ENCODE peak calls at places on chromosome 14, in four cellular contexts. C, P, T and V are unnamed samples. For H3K4me1, the result is how much of the 10 kb centered on the place peaks cover.

GRCh38 chr14:96564389-96564788 is 62.2 kb downstream of the PAPOLA start:
- DNase-seq in C (no peak), T (no peak), P (no peak), V (no peak)

GRCh38 chr14:101706509-101707284 is 54.8 kb upstream of the PPP2R5C start:
- DNase-seq in P (peak), C (no peak), T (no peak), V (no peak)

GRCh38 chr14:24861083-24861630 is 188.8 kb downstream of the STXBP6 start:
- DNase-seq in C (no peak), T (peak), P (peak), V (no peak)

GRCh38 chr14:99781091-99781490 is 12.1 kb upstream of the EML1 start:
- DNase-seq in P (no peak), T (no peak), C (no peak), V (no peak)

GRCh38 chr14:70448633-70449032 is 3.3 kb upstream of the ADAM21 start:
- DNase-seq in C (no peak), T (peak), P (peak), V (no peak)

GRCh38 chr14:84144166-84144565 is 1385.8 kb upstream of the FLRT2 start:
- DNase-seq in C (no peak), T (peak), P (no peak), V (no peak)

GRCh38 chr14:93045211-93045674 is 70.5 kb downstream of the ITPK1 start:
- DNase-seq in T (no peak), P (peak), C (no peak), V (peak)

GRCh38 chr14:105351920-105352871 is 37.6 kb downstream of the PACS2 start:
- DNase-seq in P (peak), C (peak), T (peak), V (peak)

GRCh38 chr14:23793532-23793931 is 157.4 kb downstream of the DHRS2 start:
- DNase-seq in C (no peak), P (no peak), T (no peak), V (no peak)

GRCh38 chr14:77067632-77068514 is 30.2 kb upstream of the CIPC start:
- DNase-seq in P (peak), C (peak), T (peak), V (peak)

GRCh38 chr14:58631720-58632119 is 6.0 kb upstream of the DACT1 start:
- DNase-seq in C (no peak), P (no peak), T (no peak), V (no peak)

GRCh38 chr14:50778757-50779483 is 52.0 kb downstream of the NIN start:
- DNase-seq in P (no peak), C (no peak), T (no peak), V (no peak)

GRCh38 chr14:97838986-97839385 is 1041.8 kb downstream of the VRK1 start:
- DNase-seq in P (no peak), T (no peak), C (no peak), V (no peak)

GRCh38 chr14:20477211-20477876 is 8.1 kb downstream of the PNP start:
- DNase-seq in C (peak), T (peak), P (no peak), V (no peak)

GRCh38 chr14:28879571-28879970 is 113.0 kb downstream of the FOXG1 start:
- DNase-seq in C (no peak), P (no peak), T (no peak), V (no peak)

GRCh38 chr14:49461529-49462401 is 124.4 kb downstream of the RPS29 start:
- DNase-seq in P (peak), T (peak), C (peak), V (no peak)

GRCh38 chr14:101017209-101017608 is 113.7 kb upstream of the RTL1 start:
- DNase-seq in T (no peak), P (no peak), C (no peak), V (no peak)

GRCh38 chr14:90894241-90894640 is 78.0 kb upstream of the TTC7B start:
- DNase-seq in C (no peak), P (no peak), T (no peak), V (no peak)
- H3K27ac ChIP-seq in C (no peak), P (no peak), T (no peak), V (no peak)

DNA sequence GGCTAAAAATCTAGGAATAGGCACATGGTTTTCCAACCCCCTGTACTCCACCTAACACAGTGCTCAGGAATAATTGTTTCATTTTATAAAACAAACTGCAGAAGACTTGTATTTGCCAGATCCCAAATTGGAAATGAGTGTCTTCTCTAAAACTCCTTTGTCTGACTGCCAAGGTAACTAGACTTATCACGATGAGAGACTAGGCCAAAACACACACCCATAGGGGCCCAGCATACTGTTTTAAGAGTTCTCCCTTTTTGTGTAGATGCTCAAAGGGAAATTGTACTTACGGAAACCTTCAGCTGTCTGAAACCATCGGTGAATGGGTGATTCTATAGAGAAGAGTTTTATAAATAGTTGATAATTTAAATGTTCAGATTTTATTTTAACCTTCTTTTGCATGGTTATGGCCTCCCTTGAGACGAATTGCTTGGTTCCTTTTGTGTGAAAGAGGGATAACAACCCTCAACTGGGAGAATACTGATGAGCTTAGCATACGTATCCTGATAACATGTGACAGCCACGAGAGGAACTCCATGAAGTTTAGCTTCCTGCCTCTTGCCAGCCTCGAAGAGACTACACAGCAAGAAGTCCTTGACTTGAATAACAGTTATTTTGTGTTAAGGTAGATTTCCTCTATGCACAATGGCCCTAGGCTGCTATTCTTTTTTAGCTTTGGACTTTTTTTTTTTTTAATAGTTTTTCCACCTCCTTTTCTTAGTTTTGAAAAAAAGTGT is 103.3 kb downstream of the PELI2 start:
- DNase-seq in C (no peak), T (no peak), P (no peak), V (no peak)
- H3K4me1 ChIP-seq in C (under half), T (under half), P (under half), V (under half)

GRCh38 chr14:36746907-36747306 is 85.2 kb downstream of the PAX9 start:
- DNase-seq in P (no peak), C (no peak), T (no peak), V (no peak)
- H3K27ac ChIP-seq in P (no peak), C (no peak), T (no peak), V (no peak)

GRCh38 chr14:95228240-95228639 is 70.9 kb upstream of the DICER1 start:
- DNase-seq in C (no peak), P (no peak), T (no peak), V (peak)

GRCh38 chr14:95231966-95232365 is 74.6 kb upstream of the DICER1 start:
- DNase-seq in T (no peak), C (no peak), P (peak), V (peak)

GRCh38 chr14:95227279-95227860 is 70.0 kb upstream of the DICER1 start:
- DNase-seq in P (no peak), C (no peak), T (no peak), V (peak)

GRCh38 chr14:95226801-95227200 is 69.5 kb upstream of the DICER1 start:
- DNase-seq in C (no peak), P (no peak), T (no peak), V (no peak)

DNA sequence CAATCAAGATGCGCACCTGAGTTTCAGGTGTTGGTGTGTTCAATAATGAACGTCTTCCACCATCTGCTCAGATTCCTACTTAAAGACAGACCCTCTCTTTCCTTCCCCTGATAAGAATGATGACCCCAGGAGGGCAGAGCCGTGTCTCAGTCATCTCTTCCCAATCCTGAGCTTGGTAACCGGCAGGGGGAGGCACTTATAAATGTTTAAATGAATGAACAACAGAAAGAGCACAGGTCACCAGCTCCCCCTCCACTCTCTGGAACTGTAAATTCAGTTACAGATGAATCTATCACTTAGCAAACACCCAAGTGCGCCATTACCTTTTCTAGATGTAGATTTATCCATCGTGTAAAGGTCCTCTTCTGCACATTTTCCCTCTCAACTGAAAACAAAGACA is 72.4 kb upstream of the DICER1 start:
- DNase-seq in T (no peak), C (no peak), P (no peak), V (no peak)
- H3K4me1 ChIP-seq in T (under half), C (under half), P (under half), V (under half)

DNA sequence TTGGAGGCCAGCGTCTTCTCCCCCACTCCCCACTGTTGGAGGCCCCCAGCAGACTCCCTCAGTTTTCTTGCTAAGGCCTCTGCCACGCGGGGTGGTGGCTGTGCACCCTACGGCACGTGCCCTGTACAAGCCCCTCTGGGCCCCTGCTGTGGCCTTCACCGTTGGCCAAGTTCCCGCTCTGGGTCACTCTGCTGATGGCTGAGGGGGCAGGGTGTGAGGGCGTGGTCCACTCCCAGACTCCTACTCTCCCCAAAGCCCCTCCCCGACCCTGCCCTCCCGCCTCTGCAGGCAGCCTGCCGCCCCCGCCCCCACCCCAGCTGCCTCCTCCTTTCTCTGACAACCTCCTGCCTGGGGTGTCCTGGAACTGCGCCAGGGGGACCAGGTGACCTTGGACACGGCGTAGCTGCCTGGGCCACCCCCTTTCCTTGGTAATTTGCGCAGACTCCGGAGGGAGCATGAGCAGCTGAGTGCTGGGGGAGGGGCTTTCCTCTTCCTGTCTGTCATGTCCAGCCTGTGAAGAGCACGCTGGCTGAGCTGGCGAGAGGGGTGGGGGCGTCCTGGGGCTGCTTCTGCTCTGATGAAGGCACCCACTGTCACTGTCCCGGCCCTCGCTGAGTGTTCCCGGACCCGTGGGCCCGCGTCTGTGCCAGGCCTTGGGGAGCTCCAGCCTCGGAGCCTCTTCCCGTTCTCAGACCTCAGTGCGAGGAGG is 84.9 kb downstream of the KIF26A start:
- DNase-seq in T (peak), P (no peak), C (no peak), V (peak)
- H3K27ac ChIP-seq in T (no peak), P (no peak), C (no peak), V (no peak)

DNA sequence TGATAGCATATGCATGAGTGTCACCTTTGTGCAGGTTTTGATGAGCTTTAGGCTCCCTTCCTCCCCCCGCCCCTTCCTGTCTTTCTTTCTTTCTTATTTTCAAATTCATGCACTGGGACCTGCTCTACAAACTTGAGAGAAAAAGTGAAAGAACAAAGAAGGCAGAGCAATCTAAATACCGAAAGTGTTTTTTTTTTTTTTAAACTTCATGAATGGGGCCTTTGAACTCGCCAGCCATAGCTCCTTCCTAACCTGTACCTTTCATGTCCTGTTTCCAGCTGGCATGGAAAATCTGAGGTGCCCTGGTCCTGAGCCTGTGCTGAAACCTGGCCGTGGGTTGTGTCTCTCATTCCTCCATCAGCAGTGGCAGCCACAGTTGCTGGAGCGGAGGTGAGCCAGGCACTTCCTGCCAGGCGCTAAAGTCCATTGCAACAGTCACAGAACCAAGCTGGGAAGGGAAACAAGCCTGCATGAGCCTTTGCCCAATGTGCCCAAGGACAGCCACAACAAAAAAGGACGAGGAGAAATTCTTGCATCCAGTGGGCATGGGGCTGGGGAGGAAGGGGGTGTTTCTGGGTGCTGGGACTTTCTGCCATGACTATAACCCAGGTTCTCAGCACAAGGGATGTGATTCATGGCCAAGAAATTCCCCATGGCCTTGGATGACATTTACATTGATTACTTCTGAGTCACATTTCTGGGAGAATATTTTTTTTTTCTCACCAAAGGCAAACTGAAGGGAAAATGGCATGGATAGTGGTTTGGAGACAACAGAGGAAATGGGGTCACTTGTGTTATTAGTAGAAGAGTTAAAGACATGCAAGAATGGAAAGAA is 102.7 kb downstream of the TMEM30B start:
- DNase-seq in C (no peak), P (peak), T (peak), V (no peak)
- H3K4me1 ChIP-seq in C (under half), P (under half), T (under half), V (under half)

GRCh38 chr14:71780822-71781221 is 151.4 kb upstream of the RGS6 start:
- DNase-seq in T (no peak), P (no peak), C (no peak), V (no peak)

GRCh38 chr14:71776463-71777359 is 155.5 kb upstream of the RGS6 start:
- DNase-seq in P (no peak), C (no peak), T (no peak), V (no peak)

GRCh38 chr14:71783786-71784185 is 148.4 kb upstream of the RGS6 start:
- DNase-seq in C (no peak), P (no peak), T (no peak), V (no peak)

GRCh38 chr14:71783101-71783500 is 149.1 kb upstream of the RGS6 start:
- DNase-seq in P (no peak), T (no peak), C (no peak), V (no peak)

GRCh38 chr14:71780075-71780474 is 152.2 kb upstream of the RGS6 start:
- DNase-seq in T (no peak), C (no peak), P (no peak), V (no peak)
- H3K27ac ChIP-seq in T (no peak), C (no peak), P (no peak), V (peak)

GRCh38 chr14:68611611-68612010 is 181.3 kb downstream of the ZFP36L1 start:
- DNase-seq in T (no peak), P (no peak), C (no peak), V (no peak)
- H3K4me1 ChIP-seq in T (under half), P (under half), C (under half), V (under half)